ENCODE peak calls at places on chromosomes 3 and 15, in seven cellular contexts. Q, O, P, K, N, Y and I are unnamed samples.

GRCh38 chr15:38531509-38531908 is 33.1 kb downstream of the RASGRP1 start:
- DNase-seq in O (no peak), K (peak; percentile 47), Y (no peak), Q (peak; percentile 71), N (no peak), P (no peak), I (peak; percentile 27)

GRCh38 chr15:73127302-73127936 is 75.2 kb downstream of the NEO1 start:
- DNase-seq in P (peak; percentile 30), K (no peak), Y (peak; percentile 56), Q (peak; percentile 43), N (peak; percentile 53), O (peak; percentile 8), I (peak; percentile 16)

GRCh38 chr3:129016366-129016724 is 15.2 kb downstream of the EFCC1 start:
- DNase-seq in P (no peak), Q (no peak), Y (no peak), K (no peak), O (peak; percentile 35), N (no peak), I (no peak)

GRCh38 chr3:184730924-184731323 is 19.1 kb upstream of the MAGEF1 start:
- DNase-seq in P (no peak), Q (no peak), N (no peak), K (no peak), Y (no peak), O (no peak), I (no peak)

GRCh38 chr15:64396790-64397189 is 9.2 kb downstream of the TRIP4 start:
- DNase-seq in Q (no peak), O (no peak), P (no peak), N (no peak), K (no peak), Y (no peak), I (no peak)

GRCh38 chr3:168722091-168722490 is 626.4 kb upstream of the GOLIM4 start:
- DNase-seq in N (no peak), O (no peak), Q (no peak), K (no peak), Y (no peak), P (no peak), I (no peak)

GRCh38 chr3:175001091-175001490 is 142.0 kb downstream of the NAALADL2 start:
- DNase-seq in Q (no peak), N (no peak), K (no peak), P (no peak), Y (no peak), O (no peak), I (no peak)

GRCh38 chr3:73009750-73010149 is 13.1 kb downstream of the PPP4R2 start:
- DNase-seq in P (no peak), Q (no peak), O (no peak), N (no peak), Y (no peak), K (no peak), I (no peak)

GRCh38 chr3:150177673-150178378 is 207.1 kb upstream of the PFN2 start:
- DNase-seq in P (no peak), N (no peak), Q (peak; percentile 56), K (no peak), Y (no peak), O (no peak), I (peak; percentile 16)

GRCh38 chr3:57837686-57838085 is 81.6 kb downstream of the SLMAP start:
- DNase-seq in P (no peak), O (no peak), K (no peak), N (no peak), Y (no peak), Q (no peak), I (no peak)

GRCh38 chr3:119293105-119293683 is 989 bp upstream of the ARHGAP31 start:
- DNase-seq in O (no peak), P (no peak), N (no peak), Q (peak; percentile 6), K (no peak), Y (no peak), I (no peak)

GRCh38 chr15:99956022-99956775 is 223.0 kb upstream of the LYSMD4 start:
- DNase-seq in Q (no peak), N (no peak), P (no peak), O (no peak), K (no peak), Y (no peak), I (peak; percentile 80)

GRCh38 chr3:131549340-131549739 is 46.6 kb upstream of the MRPL3 start:
- DNase-seq in O (no peak), K (no peak), N (no peak), P (no peak), Q (peak; percentile 10), Y (peak; percentile 8), I (no peak)